ENCODE peak calls at places on chromosomes 5 and 9, in seven cellular contexts. One of them, this sample, is unnamed.

GRCh38 chr9:119905706-119906105 is 536.5 kb upstream of the BRINP1 start:
- DNase-seq in IMR-90: no peak
- DNase-seq in HepG2: peak
- DNase-seq in astrocyte: no peak
- DNase-seq in GM23338: no peak
- DNase-seq in keratinocyte: no peak
- DNase-seq in H9: no peak
- DNase-seq in this sample: no peak

GRCh38 chr9:38017149-38017884 is 51.7 kb downstream of the SHB start:
- DNase-seq in HepG2: no peak
- DNase-seq in IMR-90: peak
- DNase-seq in astrocyte: peak
- DNase-seq in keratinocyte: no peak
- DNase-seq in GM23338: peak
- DNase-seq in H9: peak
- DNase-seq in this sample: no peak

GRCh38 chr5:74040065-74040551 is 414.1 kb downstream of the ARHGEF28 start:
- DNase-seq in keratinocyte: no peak
- DNase-seq in astrocyte: peak
- DNase-seq in IMR-90: peak
- DNase-seq in H9: no peak
- DNase-seq in HepG2: no peak
- DNase-seq in GM23338: no peak
- DNase-seq in this sample: no peak

GRCh38 chr5:10440367-10440990 is 1.2 kb upstream of the ROPN1L start:
- DNase-seq in HepG2: no peak
- DNase-seq in H9: no peak
- DNase-seq in keratinocyte: no peak
- DNase-seq in astrocyte: no peak
- DNase-seq in GM23338: no peak
- DNase-seq in IMR-90: no peak
- DNase-seq in this sample: no peak

GRCh38 chr9:36401179-36401740 is 1.2 kb upstream of the RNF38 start:
- DNase-seq in IMR-90: peak
- DNase-seq in H9: peak
- DNase-seq in GM23338: peak
- DNase-seq in keratinocyte: no peak
- DNase-seq in astrocyte: peak
- DNase-seq in HepG2: peak
- DNase-seq in this sample: no peak

GRCh38 chr5:5436206-5436765 is 13.8 kb downstream of the ICE1 start:
- DNase-seq in HepG2: no peak
- DNase-seq in astrocyte: no peak
- DNase-seq in H9: no peak
- DNase-seq in IMR-90: no peak
- DNase-seq in GM23338: no peak
- DNase-seq in keratinocyte: no peak
- DNase-seq in this sample: no peak

GRCh38 chr5:36696059-36696673 is 89.8 kb downstream of the SLC1A3 start:
- DNase-seq in HepG2: peak
- DNase-seq in astrocyte: peak
- DNase-seq in keratinocyte: peak
- DNase-seq in GM23338: peak
- DNase-seq in H9: peak
- DNase-seq in IMR-90: peak
- DNase-seq in this sample: peak

GRCh38 chr9:89438194-89438593 is 59.7 kb downstream of the SEMA4D start:
- DNase-seq in HepG2: no peak
- DNase-seq in GM23338: no peak
- DNase-seq in astrocyte: no peak
- DNase-seq in keratinocyte: no peak
- DNase-seq in H9: no peak
- DNase-seq in IMR-90: no peak
- DNase-seq in this sample: no peak

GRCh38 chr5:59285300-59286017 is 608.1 kb downstream of the PDE4D start:
- DNase-seq in H9: no peak
- DNase-seq in HepG2: no peak
- DNase-seq in IMR-90: no peak
- DNase-seq in GM23338: no peak
- DNase-seq in astrocyte: no peak
- DNase-seq in keratinocyte: no peak
- DNase-seq in this sample: no peak

GRCh38 chr5:66239034-66239433 is 94.9 kb downstream of the SREK1 start:
- DNase-seq in GM23338: peak
- DNase-seq in H9: no peak
- DNase-seq in HepG2: no peak
- DNase-seq in IMR-90: no peak
- DNase-seq in astrocyte: no peak
- DNase-seq in keratinocyte: no peak
- DNase-seq in this sample: peak

GRCh38 chr9:38141751-38142150 is 72.7 kb upstream of the SHB start:
- DNase-seq in astrocyte: peak
- DNase-seq in HepG2: no peak
- DNase-seq in GM23338: no peak
- DNase-seq in keratinocyte: peak
- DNase-seq in IMR-90: peak
- DNase-seq in H9: no peak
- DNase-seq in this sample: no peak

GRCh38 chr9:35791321-35791921 is at the start of gene NPR2:
- DNase-seq in IMR-90: peak
- DNase-seq in H9: no peak
- DNase-seq in GM23338: peak
- DNase-seq in astrocyte: no peak
- DNase-seq in HepG2: no peak
- DNase-seq in keratinocyte: no peak
- DNase-seq in this sample: no peak

GRCh38 chr5:14178671-14179211 is 35.6 kb downstream of the TRIO start:
- DNase-seq in HepG2: no peak
- DNase-seq in H9: peak
- DNase-seq in GM23338: peak
- DNase-seq in keratinocyte: no peak
- DNase-seq in astrocyte: peak
- DNase-seq in IMR-90: peak
- DNase-seq in this sample: no peak

GRCh38 chr5:33824516-33825195 is 67.1 kb downstream of the ADAMTS12 start:
- DNase-seq in IMR-90: peak
- DNase-seq in H9: no peak
- DNase-seq in keratinocyte: no peak
- DNase-seq in GM23338: no peak
- DNase-seq in HepG2: no peak
- DNase-seq in astrocyte: peak
- DNase-seq in this sample: no peak

GRCh38 chr9:87991151-87991870 is 17.0 kb upstream of the CDK20 start:
- DNase-seq in H9: no peak
- DNase-seq in HepG2: no peak
- DNase-seq in GM23338: no peak
- DNase-seq in IMR-90: no peak
- DNase-seq in keratinocyte: no peak
- DNase-seq in astrocyte: no peak
- DNase-seq in this sample: no peak

GRCh38 chr5:93497101-93497500 is 83.9 kb downstream of the NR2F1-AS1 start:
- DNase-seq in H9: no peak
- DNase-seq in GM23338: no peak
- DNase-seq in astrocyte: peak
- DNase-seq in HepG2: no peak
- DNase-seq in keratinocyte: no peak
- DNase-seq in IMR-90: peak
- DNase-seq in this sample: no peak

GRCh38 chr5:171776747-171777419 is 8.7 kb upstream of the SMIM23 start:
- DNase-seq in HepG2: no peak
- DNase-seq in H9: no peak
- DNase-seq in GM23338: peak
- DNase-seq in keratinocyte: no peak
- DNase-seq in astrocyte: peak
- DNase-seq in IMR-90: peak
- DNase-seq in this sample: no peak

DNA sequence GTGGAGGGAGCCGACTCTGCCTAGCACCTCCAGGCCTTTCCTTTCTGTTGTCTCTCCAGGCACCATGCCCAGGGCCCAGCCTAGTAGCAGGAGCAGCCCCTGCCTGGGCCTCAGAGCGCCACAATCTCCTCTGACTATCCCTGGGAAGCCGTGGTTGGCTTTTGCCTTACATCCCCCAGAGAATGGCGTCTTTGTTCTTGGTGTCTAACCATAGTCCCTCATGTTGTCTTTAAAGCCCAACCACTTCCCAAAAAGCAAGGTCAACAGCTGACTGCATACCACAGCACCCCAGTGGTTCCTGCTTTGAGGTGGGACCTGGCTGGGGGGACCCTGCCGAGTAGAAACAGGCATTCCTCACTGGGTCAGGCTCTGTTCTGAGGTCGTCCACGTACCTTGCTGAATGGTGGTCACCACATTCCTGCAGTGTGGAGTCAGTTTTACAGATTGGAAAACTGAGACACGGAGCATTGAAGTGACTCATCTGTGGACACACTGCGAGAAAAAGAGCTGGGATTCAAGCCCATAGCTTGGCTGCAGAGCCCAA is 13.7 kb upstream of the CERCAM start:
- DNase-seq in astrocyte: peak
- DNase-seq in IMR-90: peak
- DNase-seq in keratinocyte: no peak
- DNase-seq in HepG2: peak
- DNase-seq in GM23338: no peak
- DNase-seq in H9: no peak
- DNase-seq in this sample: no peak
- H2AFZ ChIP-seq in astrocyte: peak
- H2AFZ ChIP-seq in IMR-90: peak
- H2AFZ ChIP-seq in keratinocyte: no peak
- H2AFZ ChIP-seq in HepG2: peak
- H2AFZ ChIP-seq in GM23338: no peak
- H2AFZ ChIP-seq in H9: no peak
- H2AFZ ChIP-seq in this sample: no peak

GRCh38 chr5:142689081-142689480 is 3.2 kb upstream of the FGF1 start:
- DNase-seq in HepG2: no peak
- DNase-seq in IMR-90: no peak
- DNase-seq in astrocyte: no peak
- DNase-seq in H9: no peak
- DNase-seq in keratinocyte: no peak
- DNase-seq in GM23338: no peak
- DNase-seq in this sample: no peak

GRCh38 chr5:142688278-142688677 is 2.4 kb upstream of the FGF1 start:
- DNase-seq in H9: no peak
- DNase-seq in IMR-90: no peak
- DNase-seq in keratinocyte: no peak
- DNase-seq in GM23338: no peak
- DNase-seq in astrocyte: no peak
- DNase-seq in HepG2: no peak
- DNase-seq in this sample: no peak

GRCh38 chr5:142685418-142686209 is at the start of gene FGF1:
- DNase-seq in HepG2: no peak
- DNase-seq in keratinocyte: peak
- DNase-seq in GM23338: no peak
- DNase-seq in astrocyte: peak
- DNase-seq in IMR-90: no peak
- DNase-seq in H9: no peak
- DNase-seq in this sample: no peak

GRCh38 chr5:142686210-142686734 is 382 bp upstream of the FGF1 start:
- DNase-seq in H9: no peak
- DNase-seq in GM23338: peak
- DNase-seq in keratinocyte: no peak
- DNase-seq in IMR-90: peak
- DNase-seq in HepG2: peak
- DNase-seq in astrocyte: peak
- DNase-seq in this sample: no peak

DNA sequence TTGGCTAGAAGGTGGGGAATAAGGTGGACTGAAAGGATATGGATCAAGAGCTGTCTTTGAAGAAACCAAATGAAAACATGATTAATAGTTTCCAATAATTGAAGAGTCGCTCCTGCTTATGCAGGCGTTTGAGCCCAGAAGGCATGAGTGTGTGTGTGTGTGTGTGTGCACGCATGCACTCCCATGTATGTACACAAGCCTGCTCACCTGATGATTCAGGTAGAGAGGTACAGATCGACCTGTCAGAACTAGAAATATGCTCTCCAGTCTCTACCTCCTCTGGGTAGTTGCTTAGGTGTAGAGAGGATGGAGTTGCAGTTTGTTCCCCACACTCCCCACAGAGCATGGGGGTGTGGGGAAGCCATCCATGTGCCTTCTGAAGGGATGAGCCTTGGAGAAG is 1.1 kb upstream of the FGF1 start:
- DNase-seq in H9: no peak
- DNase-seq in astrocyte: no peak
- DNase-seq in HepG2: no peak
- DNase-seq in keratinocyte: peak
- DNase-seq in IMR-90: no peak
- DNase-seq in GM23338: no peak
- DNase-seq in this sample: no peak
- TF ChIP-seq CTCF in H9: no peak
- TF ChIP-seq CTCF in astrocyte: no peak
- TF ChIP-seq CTCF in HepG2: no peak
- TF ChIP-seq CTCF in keratinocyte: no peak
- TF ChIP-seq CTCF in IMR-90: no peak
- TF ChIP-seq CTCF in GM23338: no peak
- TF ChIP-seq CTCF in this sample: no peak

DNA sequence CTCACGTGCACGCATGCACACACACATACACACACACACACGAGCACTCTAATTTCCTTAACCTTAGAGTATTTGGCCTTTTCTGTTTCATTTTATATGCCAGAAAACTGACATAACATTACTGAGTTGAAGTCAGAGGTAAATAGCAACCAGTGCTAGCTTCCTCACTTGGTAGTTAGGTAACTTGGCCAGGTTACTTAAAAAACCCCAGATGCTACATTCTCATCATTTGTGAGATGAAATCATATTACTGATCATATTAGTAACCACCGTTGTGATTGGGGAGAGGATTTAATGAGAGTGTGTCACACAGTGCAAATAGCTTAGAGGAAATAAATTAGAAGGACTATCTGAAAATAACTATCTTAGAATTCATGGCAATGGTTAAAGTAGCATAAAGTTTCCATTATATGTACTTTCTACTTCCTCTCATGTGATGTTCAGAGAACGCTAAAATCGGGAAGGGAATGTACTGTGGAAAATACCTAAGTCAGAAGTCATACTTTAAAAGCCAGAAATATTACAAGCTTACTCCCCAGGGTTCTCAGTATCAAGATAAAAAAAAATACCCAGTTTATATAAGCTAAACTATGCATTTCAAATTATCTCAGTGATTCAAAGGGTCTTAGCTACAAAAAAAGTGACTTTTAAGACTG is 120.5 kb downstream of the TUSC1 start:
- DNase-seq in HepG2: no peak
- DNase-seq in H9: no peak
- DNase-seq in GM23338: no peak
- DNase-seq in IMR-90: no peak
- DNase-seq in keratinocyte: no peak
- DNase-seq in astrocyte: no peak
- DNase-seq in this sample: no peak
- H3K27ac ChIP-seq in HepG2: no peak
- H3K27ac ChIP-seq in H9: no peak
- H3K27ac ChIP-seq in GM23338: no peak
- H3K27ac ChIP-seq in IMR-90: no peak
- H3K27ac ChIP-seq in keratinocyte: no peak
- H3K27ac ChIP-seq in astrocyte: no peak
- H3K27ac ChIP-seq in this sample: no peak

DNA sequence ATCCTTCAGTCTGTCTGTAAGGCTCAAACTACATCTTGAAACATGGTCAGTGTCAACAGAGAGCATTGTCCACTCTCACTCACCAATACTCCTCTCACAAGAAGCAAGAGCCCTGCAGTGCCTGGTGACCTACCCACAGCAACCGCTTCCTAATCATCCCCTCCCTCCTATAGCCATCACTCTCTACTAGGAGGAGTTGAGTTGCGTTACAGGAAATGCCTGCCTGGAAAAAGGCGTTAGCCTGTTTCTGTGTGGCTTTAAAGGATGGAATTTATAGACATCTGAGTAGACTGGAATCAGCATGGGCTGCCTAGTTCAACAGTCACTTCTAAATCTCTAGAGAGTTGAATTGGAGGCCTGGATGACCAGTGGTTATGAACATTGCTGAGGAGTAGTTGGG is 108.3 kb upstream of the FER start:
- DNase-seq in GM23338: peak
- DNase-seq in astrocyte: no peak
- DNase-seq in HepG2: no peak
- DNase-seq in keratinocyte: no peak
- DNase-seq in H9: no peak
- DNase-seq in IMR-90: no peak
- DNase-seq in this sample: no peak
- H2AFZ ChIP-seq in GM23338: peak
- H2AFZ ChIP-seq in astrocyte: no peak
- H2AFZ ChIP-seq in HepG2: no peak
- H2AFZ ChIP-seq in keratinocyte: no peak
- H2AFZ ChIP-seq in H9: no peak
- H2AFZ ChIP-seq in IMR-90: peak
- H2AFZ ChIP-seq in this sample: no peak